ENCODE peak calls at places on chromosomes 1 and 21, in six cellular contexts. W is H9, C is fibroblast of lung, B is IMR-90, G is mesendoderm, U is OCI-LY7. S is an unnamed sample.

GRCh38 chr1:201140235-201140940 is 13.4 kb upstream of the ASCL5 start:
- DNase-seq in W (no peak), C (no peak), B (no peak), G (no peak), U (no peak), S (no peak)

GRCh38 chr1:165235158-165235776 is 121.2 kb downstream of the LMX1A start:
- DNase-seq in W (peak; percentile 40), C (no peak), B (no peak), G (peak; percentile 26), U (no peak), S (no peak)

GRCh38 chr1:180632326-180633088 is 685 bp downstream of the XPR1 start:
- DNase-seq in W (peak; percentile 72), C (no peak), B (no peak), G (peak; percentile 77), U (peak; percentile 70), S (no peak)

GRCh38 chr1:33147997-33148314 is 33.9 kb downstream of the TRIM62 start:
- DNase-seq in W (no peak), C (peak; percentile 60), B (peak; percentile 59), G (peak; percentile 62), U (no peak), S (no peak)

GRCh38 chr1:171403396-171403795 is 81.9 kb upstream of the PRRC2C start:
- DNase-seq in W (peak; percentile 60), C (no peak), B (no peak), G (peak; percentile 77), U (no peak), S (peak; percentile 71)

GRCh38 chr1:201551877-201552731 is 13.2 kb downstream of the NAV1 start:
- DNase-seq in W (no peak), C (peak; percentile 73), B (peak; percentile 93), G (no peak), U (no peak), S (peak; percentile 76)

GRCh38 chr1:162702628-162703027 is 70.4 kb downstream of the DDR2 start:
- DNase-seq in W (no peak), C (no peak), B (no peak), G (no peak), U (no peak), S (no peak)

GRCh38 chr1:5949074-5949760 is 43.0 kb downstream of the NPHP4 start:
- DNase-seq in W (peak; percentile 31), C (no peak), B (no peak), G (peak; percentile 10), U (no peak), S (no peak)

GRCh38 chr1:201653238-201653637 is 114.3 kb downstream of the NAV1 start:
- DNase-seq in W (no peak), C (no peak), B (no peak), G (peak; percentile 22), U (peak; percentile 64), S (no peak)

GRCh38 chr1:77412794-77413530 is 131.1 kb downstream of the AK5 start:
- DNase-seq in W (peak; percentile 33), C (no peak), B (no peak), G (peak; percentile 33), U (peak; percentile 81), S (no peak)

GRCh38 chr1:246153796-246154212 is 353.3 kb downstream of the SMYD3 start:
- DNase-seq in W (no peak), C (peak; percentile 58), B (peak; percentile 50), G (no peak), U (no peak), S (no peak)

GRCh38 chr1:147414505-147415163 is 126.7 kb upstream of the BCL9 start:
- DNase-seq in W (no peak), C (no peak), B (no peak), G (no peak), U (no peak), S (no peak)

GRCh38 chr1:206590025-206590834 is 22.0 kb downstream of the EIF2D start:
- DNase-seq in W (no peak), C (peak; percentile 61), B (peak; percentile 80), G (peak; percentile 13), U (no peak), S (peak; percentile 78)

GRCh38 chr1:66302810-66303209 is 231.1 kb upstream of the SGIP1 start:
- DNase-seq in W (no peak), C (no peak), B (peak; percentile 49), G (no peak), U (no peak), S (peak; percentile 11)

GRCh38 chr1:15523104-15523921 is 702 bp downstream of the CASP9 start:
- DNase-seq in W (no peak), C (peak; percentile 65), B (no peak), G (no peak), U (peak; percentile 24), S (no peak)

GRCh38 chr1:147897030-147897756 is 5.4 kb upstream of the GJA8 start:
- DNase-seq in W (no peak), C (no peak), B (no peak), G (no peak), U (no peak), S (peak; percentile 22)

GRCh38 chr21:43976661-43977060 is 35.4 kb upstream of the TRAPPC10 start:
- DNase-seq in W (no peak), C (no peak), B (no peak), G (no peak), U (no peak), S (no peak)

GRCh38 chr1:3391711-3392110 is 62.8 kb upstream of the ARHGEF16 start:
- DNase-seq in W (peak; percentile 51), C (no peak), B (no peak), G (peak; percentile 52), U (no peak), S (no peak)

GRCh38 chr1:3390291-3390690 is 64.2 kb upstream of the ARHGEF16 start:
- DNase-seq in W (no peak), C (no peak), B (no peak), G (no peak), U (no peak), S (no peak)

GRCh38 chr1:3396411-3396810 is 58.1 kb upstream of the ARHGEF16 start:
- DNase-seq in W (no peak), C (no peak), B (no peak), G (no peak), U (no peak), S (no peak)

GRCh38 chr1:3393987-3394920 is 60.2 kb upstream of the ARHGEF16 start:
- DNase-seq in W (no peak), C (no peak), B (no peak), G (no peak), U (no peak), S (no peak)

GRCh38 chr1:3393024-3393986 is 61.2 kb upstream of the ARHGEF16 start:
- DNase-seq in W (peak; percentile 72), C (no peak), B (peak; percentile 12), G (peak; percentile 67), U (no peak), S (no peak)
- H3K4me2 ChIP-seq in W (peak overlapping the region; percentile 72), C (no peak overlapping the region), B (peak overlapping the region; percentile 29), G (peak overlapping the region; percentile 61), U (no peak overlapping the region), S (no peak overlapping the region)

DNA sequence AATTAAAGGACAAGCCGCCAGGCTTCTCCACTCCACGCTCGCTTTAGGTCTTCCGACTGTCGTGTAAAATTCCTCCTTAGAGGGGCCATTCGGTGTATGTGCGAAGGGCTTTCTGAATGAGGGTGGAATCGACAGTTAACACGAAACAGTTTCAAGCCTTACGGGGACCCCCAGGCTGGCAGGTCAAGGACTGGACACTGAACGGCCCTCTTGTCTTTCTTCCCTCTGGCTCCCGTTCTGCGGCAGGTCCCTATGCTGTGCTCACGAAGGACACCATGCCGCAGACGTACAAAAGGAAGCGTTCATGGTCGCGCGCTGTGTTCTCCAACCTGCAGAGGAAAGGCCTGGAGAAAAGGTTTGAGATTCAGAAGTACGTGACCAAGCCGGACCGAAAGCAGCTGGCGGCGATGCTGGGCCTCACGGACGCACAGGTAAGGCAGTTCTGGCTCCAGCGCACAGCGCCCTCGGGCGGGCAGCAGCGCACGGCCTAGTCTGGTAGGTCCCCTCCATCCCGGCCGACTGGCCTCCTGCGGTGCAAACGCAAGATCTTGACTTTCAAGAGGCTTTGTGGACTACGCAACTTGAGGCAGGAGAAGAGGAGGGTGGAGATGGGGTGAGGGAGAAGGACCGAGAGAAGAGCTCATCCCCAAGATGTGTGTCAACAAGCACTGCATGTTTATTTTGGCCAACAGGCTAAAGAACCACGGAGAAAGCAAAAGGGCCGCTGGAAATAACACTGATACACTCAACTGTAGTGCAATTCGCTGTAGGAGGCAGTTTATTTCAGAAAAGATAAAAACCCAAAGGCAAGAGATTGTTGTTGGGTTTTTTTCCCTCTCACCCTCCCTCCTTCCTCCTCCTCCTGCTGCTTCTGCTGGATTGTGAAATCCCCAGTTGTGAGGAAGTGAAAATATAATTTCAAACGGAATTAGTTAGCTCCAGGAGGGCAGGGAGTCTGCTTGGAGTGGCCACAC is 3.0 kb downstream of the HLX start:
- DNase-seq in W (peak; percentile 93), C (peak; percentile 82), B (peak; percentile 59), G (peak; percentile 87), U (no peak), S (no peak)
- H3K4me2 ChIP-seq in W (peak overlapping the region; percentile 24), C (peak overlapping the region; percentile 91), B (peak overlapping the region; percentile 79), G (peak overlapping the region; percentile 54), U (no peak overlapping the region), S (no peak overlapping the region)

GRCh38 chr1:40709802-40710278 is 18.3 kb downstream of the NFYC start:
- DNase-seq in W (no peak), C (no peak), B (no peak), G (no peak), U (no peak), S (no peak)

GRCh38 chr1:40712997-40713396 is 21.5 kb downstream of the NFYC start:
- DNase-seq in W (no peak), C (no peak), B (no peak), G (no peak), U (peak; percentile 81), S (no peak)

GRCh38 chr1:40712405-40712944 is 21.0 kb downstream of the NFYC start:
- DNase-seq in W (no peak), C (no peak), B (no peak), G (no peak), U (no peak), S (no peak)

GRCh38 chr1:40710581-40711315 is 19.2 kb downstream of the NFYC start:
- DNase-seq in W (no peak), C (no peak), B (no peak), G (peak; percentile 63), U (no peak), S (no peak)

DNA sequence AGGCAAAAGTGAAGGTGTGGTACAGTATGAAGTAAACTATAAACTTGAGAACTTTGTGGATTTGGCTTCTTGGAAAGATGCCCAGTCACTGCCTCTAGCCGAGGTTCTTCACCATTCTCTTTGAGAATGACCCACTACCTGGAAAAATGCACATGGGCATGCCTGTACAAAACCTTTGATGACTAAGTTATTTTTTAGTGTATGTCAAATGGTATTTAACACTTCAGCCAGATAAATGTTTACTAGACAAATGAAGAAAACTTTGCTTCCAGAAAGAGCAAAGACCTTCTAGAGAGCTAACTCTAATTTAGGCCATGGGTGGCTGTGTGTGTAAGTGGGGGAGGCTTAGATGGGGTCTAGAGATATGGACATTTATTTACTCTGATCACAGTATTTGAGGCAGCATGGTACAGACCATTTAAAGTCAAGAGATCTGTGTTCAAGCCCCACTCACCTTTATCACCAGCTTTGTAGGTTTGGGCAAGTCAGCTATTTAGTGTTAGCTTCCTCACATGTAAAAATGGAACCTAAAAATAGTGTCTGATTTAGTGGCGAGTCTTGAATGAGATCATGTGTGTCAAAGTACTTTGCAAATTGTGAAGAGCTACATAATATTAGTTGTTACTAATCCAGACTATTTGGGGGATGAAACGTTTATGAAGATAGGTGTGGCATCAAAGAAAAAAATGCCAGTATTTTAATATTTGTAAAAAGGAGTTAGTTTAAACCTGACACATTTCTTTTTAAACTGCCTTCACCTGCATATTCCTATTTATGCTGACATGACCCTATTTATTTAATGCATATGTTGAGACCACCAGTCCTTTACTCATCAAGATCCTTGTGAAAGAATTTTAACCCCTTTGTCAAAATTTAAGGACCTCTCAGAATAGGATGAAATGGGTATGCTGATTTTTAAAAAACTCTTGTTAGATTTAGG is 20.2 kb downstream of the NFYC start:
- DNase-seq in W (no peak), C (peak; percentile 41), B (peak; percentile 69), G (no peak), U (peak; percentile 45), S (peak; percentile 71)
- H3K4me2 ChIP-seq in W (peak overlapping the region; percentile 63), C (peak overlapping the region; percentile 97), B (peak overlapping the region; percentile 86), G (no peak overlapping the region), U (peak overlapping the region; percentile 90), S (peak overlapping the region; percentile 86)

GRCh38 chr1:94734963-94735899 is 84.9 kb upstream of the SLC44A3 start:
- DNase-seq in W (peak; percentile 68), C (peak; percentile 63), B (peak; percentile 80), G (peak; percentile 91), U (no peak), S (no peak)
- H3K4me2 ChIP-seq in W (no peak overlapping the region), C (peak overlapping the region; percentile 4), B (no peak overlapping the region), G (no peak overlapping the region), U (no peak overlapping the region), S (no peak overlapping the region)

S was measured in PC-9.